ENCODE peak calls at places on chromosomes 3 and 15, in eight cellular contexts. G is stimulated activated CD8-positive, alpha-beta memory T cell treated with anti-CD3 and anti-CD28 coated beads, Interleukin-12 subunit alpha, Interleukin-12 subunit beta, amount 100 ng/mL, for 4 hours; R is SK-N-MC; P is Karpas-422; O is GM13977; D is kidney tubule cell; H is heart right ventricle; I is A172. T is an unnamed sample.

GRCh38 chr15:52005748-52006701 is 13.0 kb upstream of the MAPK6 start:
- DNase-seq in H (no peak), P (no peak), R (no peak), O (peak), I (no peak), G (no peak), D (peak), T (no peak)

GRCh38 chr3:56928379-56929068 is 126.8 kb upstream of the ARHGEF3 start:
- DNase-seq in P (no peak), G (no peak), O (no peak), H (no peak), R (no peak), I (peak), D (peak), T (no peak)

GRCh38 chr15:50944692-50945091 is 36.2 kb downstream of the AP4E1 start:
- DNase-seq in H (no peak), P (no peak), I (no peak), D (no peak), G (no peak), R (no peak), O (no peak), T (no peak)

GRCh38 chr3:156174229-156174847 is 54.0 kb downstream of the KCNAB1 start:
- DNase-seq in P (no peak), G (no peak), H (no peak), R (no peak), O (no peak), D (peak), I (peak), T (no peak)

GRCh38 chr3:169041677-169042171 is 621.8 kb downstream of the MECOM start:
- DNase-seq in D (peak), R (no peak), P (no peak), O (peak), H (no peak), I (peak), G (no peak), T (no peak)

GRCh38 chr3:45772341-45773035 is 23.8 kb downstream of the SLC6A20 start:
- DNase-seq in O (no peak), I (no peak), P (no peak), H (no peak), R (no peak), D (no peak), G (no peak), T (no peak)

GRCh38 chr15:38263996-38264395 is 11.4 kb downstream of the SPRED1 start:
- DNase-seq in R (no peak), D (peak), G (no peak), P (no peak), I (no peak), O (no peak), H (no peak), T (no peak)

GRCh38 chr15:64197425-64197824 is 34.6 kb upstream of the PPIB start:
- DNase-seq in D (no peak), R (no peak), H (no peak), O (no peak), I (no peak), G (no peak), P (no peak), T (no peak)

GRCh38 chr15:70722266-70723123 is 40.9 kb downstream of the UACA start:
- DNase-seq in R (no peak), D (peak), P (peak), I (no peak), G (no peak), H (no peak), O (peak), T (no peak)

GRCh38 chr15:67762610-67763368 is 62.5 kb upstream of the SKOR1 start:
- DNase-seq in D (peak), P (no peak), I (no peak), R (no peak), H (no peak), G (peak), O (peak), T (peak)

GRCh38 chr3:17552351-17552750 is 190.1 kb downstream of the TBC1D5 start:
- DNase-seq in D (no peak), H (no peak), G (no peak), R (no peak), P (no peak), I (no peak), O (no peak), T (no peak)

GRCh38 chr15:84981711-84982300 is at the start of gene PDE8A:
- DNase-seq in H (peak), O (no peak), D (peak), G (no peak), R (no peak), I (no peak), P (no peak), T (peak)

GRCh38 chr3:197209366-197210260 is 88.8 kb downstream of the DLG1 start:
- DNase-seq in H (no peak), I (no peak), G (no peak), R (no peak), P (no peak), O (no peak), D (peak), T (no peak)

GRCh38 chr15:25683415-25683814 is 179.7 kb downstream of the ATP10A start:
- DNase-seq in H (no peak), D (no peak), I (no peak), O (no peak), P (no peak), G (no peak), R (no peak), T (no peak)

GRCh38 chr15:26095710-26096330 is 232.7 kb upstream of the ATP10A start:
- DNase-seq in G (no peak), R (no peak), I (no peak), H (no peak), O (no peak), D (no peak), P (no peak), T (no peak)

GRCh38 chr3:123416647-123417046 is 32.2 kb downstream of the ADCY5 start:
- DNase-seq in H (no peak), R (no peak), D (no peak), P (no peak), G (no peak), I (no peak), O (no peak), T (no peak)

GRCh38 chr15:50808728-50809127 is 43.2 kb upstream of the SPPL2A start:
- DNase-seq in R (no peak), P (no peak), G (no peak), H (no peak), I (no peak), O (no peak), D (no peak), T (no peak)

GRCh38 chr15:47885921-47886320 is 168.6 kb downstream of the SEMA6D start:
- DNase-seq in I (no peak), H (no peak), R (no peak), O (no peak), G (no peak), D (peak), P (no peak), T (no peak)

GRCh38 chr3:42588625-42589024 is 2.0 kb upstream of the SS18L2 start:
- DNase-seq in H (no peak), I (no peak), P (no peak), O (no peak), G (no peak), D (no peak), R (no peak), T (no peak)

GRCh38 chr3:28651159-28651558 is 302.5 kb upstream of the AZI2 start:
- DNase-seq in D (peak), R (no peak), O (no peak), P (no peak), G (no peak), H (no peak), I (no peak), T (no peak)

GRCh38 chr3:155701882-155702465 is 42.9 kb downstream of the PLCH1 start:
- DNase-seq in D (peak), I (peak), H (no peak), R (peak), G (no peak), P (peak), O (peak), T (no peak)

GRCh38 chr3:122941233-122942206 is 86.0 kb downstream of the SEMA5B start:
- DNase-seq in R (no peak), O (no peak), G (no peak), P (no peak), H (no peak), I (no peak), D (no peak), T (no peak)

GRCh38 chr3:8371085-8371551 is 130.5 kb upstream of the LMCD1 start:
- DNase-seq in G (no peak), D (peak), O (no peak), R (no peak), P (no peak), I (peak), H (no peak), T (no peak)

GRCh38 chr15:64810499-64811326 is 14.7 kb downstream of the PIF1 start:
- DNase-seq in G (no peak), O (no peak), P (no peak), I (no peak), H (no peak), R (no peak), D (no peak), T (no peak)

GRCh38 chr3:96172917-96173316 is 641.5 kb upstream of the EPHA6 start:
- DNase-seq in R (no peak), P (no peak), O (no peak), H (no peak), D (no peak), I (no peak), G (no peak), T (no peak)